ENCODE peak calls at places on chromosomes 16 and 17, in eight cellular contexts. D, B, J, V, K, F, I and O are unnamed samples.

GRCh38 chr16:64206877-64207276 is 915.0 kb downstream of the CDH11 start:
- DNase-seq in D (no peak), B (no peak), J (no peak), V (no peak), K (no peak), F (no peak), I (no peak), O (no peak)

GRCh38 chr17:20066253-20066652 is 57.1 kb downstream of the SPECC1 start:
- DNase-seq in D (peak), B (peak), J (no peak), V (peak), K (peak), F (peak), I (peak), O (no peak)

GRCh38 chr16:89567656-89568594 is 7.4 kb downstream of the RPL13 start:
- DNase-seq in D (no peak), B (no peak), J (no peak), V (no peak), K (no peak), F (no peak), I (no peak), O (no peak)

GRCh38 chr16:52584921-52585320 is 38.0 kb upstream of the TOX3 start:
- DNase-seq in D (no peak), B (no peak), J (no peak), V (no peak), K (no peak), F (no peak), I (no peak), O (no peak)

GRCh38 chr17:35147313-35147982 is at the start of gene UNC45B:
- DNase-seq in D (no peak), B (no peak), J (no peak), V (no peak), K (peak), F (no peak), I (no peak), O (no peak)

GRCh38 chr17:59366773-59367656 is 35.6 kb downstream of the YPEL2 start:
- DNase-seq in D (no peak), B (peak), J (no peak), V (no peak), K (no peak), F (peak), I (peak), O (peak)

GRCh38 chr16:46715769-46716305 is 26.4 kb downstream of the ORC6 start:
- DNase-seq in D (no peak), B (no peak), J (no peak), V (no peak), K (peak), F (no peak), I (no peak), O (no peak)

GRCh38 chr17:82204831-82205719 is 7.6 kb downstream of the CCDC57 start:
- DNase-seq in D (peak), B (peak), J (no peak), V (no peak), K (no peak), F (peak), I (peak), O (peak)

GRCh38 chr16:67945392-67945933 is 1.5 kb upstream of the LCAT start:
- DNase-seq in D (no peak), B (no peak), J (no peak), V (no peak), K (no peak), F (no peak), I (no peak), O (no peak)

GRCh38 chr17:17994770-17995169 is 22.1 kb downstream of the DRC3 start:
- DNase-seq in D (no peak), B (no peak), J (no peak), V (no peak), K (no peak), F (no peak), I (no peak), O (no peak)

GRCh38 chr17:50467114-50467854 is 1.4 kb downstream of the CHAD start:
- DNase-seq in D (no peak), B (no peak), J (no peak), V (no peak), K (no peak), F (no peak), I (peak), O (no peak)

GRCh38 chr17:50055055-50055425 is 870 bp upstream of the ITGA3 start:
- DNase-seq in D (peak), B (no peak), J (peak), V (no peak), K (peak), F (peak), I (peak), O (peak)

GRCh38 chr17:3039748-3040147 is 23.7 kb downstream of the OR1D5 start:
- DNase-seq in D (no peak), B (no peak), J (no peak), V (no peak), K (no peak), F (no peak), I (no peak), O (no peak)

GRCh38 chr17:7056386-7056785 is 12.5 kb upstream of the SLC16A11 start:
- DNase-seq in D (no peak), B (no peak), J (no peak), V (no peak), K (no peak), F (no peak), I (no peak), O (no peak)

GRCh38 chr16:86824751-86825310 is 246.5 kb downstream of the FOXL1 start:
- DNase-seq in D (no peak), B (peak), J (no peak), V (no peak), K (no peak), F (no peak), I (no peak), O (no peak)

GRCh38 chr17:12664894-12665262 is 812 bp upstream of the MYOCD start:
- DNase-seq in D (no peak), B (no peak), J (no peak), V (no peak), K (no peak), F (no peak), I (no peak), O (no peak)

GRCh38 chr17:12664252-12664651 is 1.4 kb upstream of the MYOCD start:
- DNase-seq in D (no peak), B (no peak), J (no peak), V (no peak), K (no peak), F (no peak), I (no peak), O (no peak)

GRCh38 chr17:12659500-12659899 is 6.2 kb upstream of the MYOCD start:
- DNase-seq in D (peak), B (peak), J (no peak), V (no peak), K (no peak), F (no peak), I (no peak), O (no peak)
- H3K4me3 ChIP-seq in D (no peak), B (no peak), J (no peak), V (no peak), K (no peak), F (no peak), I (no peak), O (no peak)

GRCh38 chr17:48618366-48618896 is 3.3 kb upstream of the HOXB8 start:
- DNase-seq in D (peak), B (peak), J (peak), V (peak), K (peak), F (peak), I (peak), O (peak)
- TF ChIP-seq CTCF in D (peak), B (peak), J (peak), V (peak), K (peak), F (peak), I (peak), O (peak)

GRCh38 chr17:40067710-40068109 is 4.9 kb downstream of the THRA start:
- DNase-seq in D (no peak), B (no peak), J (no peak), V (no peak), K (no peak), F (no peak), I (no peak), O (no peak)

GRCh38 chr17:40068917-40069750 is 6.4 kb downstream of the THRA start:
- DNase-seq in D (peak), B (peak), J (no peak), V (peak), K (peak), F (peak), I (peak), O (peak)

GRCh38 chr17:40068584-40068916 is 5.8 kb downstream of the THRA start:
- DNase-seq in D (no peak), B (no peak), J (no peak), V (no peak), K (no peak), F (no peak), I (no peak), O (no peak)

GRCh38 chr17:40069751-40070643 is 7.2 kb downstream of the THRA start:
- DNase-seq in D (peak), B (peak), J (no peak), V (no peak), K (peak), F (peak), I (peak), O (no peak)

DNA sequence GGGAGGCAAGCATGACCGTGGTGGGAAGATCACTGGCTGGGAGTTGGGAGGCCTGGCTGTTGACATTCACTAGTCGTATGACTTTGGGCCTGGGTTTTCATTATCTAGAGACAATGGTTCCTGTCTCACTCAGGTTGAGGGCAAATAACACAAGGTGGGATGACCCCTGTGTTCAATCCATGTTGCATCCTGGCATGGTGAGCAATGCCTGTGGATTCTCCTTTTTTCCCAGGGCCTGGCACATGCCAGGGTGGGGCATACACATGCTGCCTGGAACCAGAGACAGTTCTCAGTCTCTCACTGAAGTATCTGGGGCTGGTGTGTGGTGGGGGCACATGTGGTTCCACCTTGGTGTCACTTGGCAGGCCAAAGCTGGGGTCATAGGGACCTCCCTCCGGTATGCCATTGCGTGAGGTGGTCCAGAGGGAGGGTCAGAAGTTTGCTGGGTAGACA is 5.4 kb downstream of the THRA start:
- DNase-seq in D (no peak), B (no peak), J (no peak), V (no peak), K (no peak), F (peak), I (no peak), O (no peak)
- H3K4me3 ChIP-seq in D (peak), B (no peak), J (no peak), V (peak), K (peak), F (peak), I (no peak), O (no peak)

GRCh38 chr16:14672403-14672971 is 21.6 kb downstream of the PLA2G10 start:
- DNase-seq in D (peak), B (no peak), J (no peak), V (no peak), K (no peak), F (no peak), I (no peak), O (peak)

GRCh38 chr16:14668556-14669223 is 25.4 kb downstream of the PLA2G10 start:
- DNase-seq in D (no peak), B (no peak), J (no peak), V (no peak), K (no peak), F (no peak), I (no peak), O (no peak)

GRCh38 chr16:14667347-14668266 is 26.5 kb downstream of the PLA2G10 start:
- DNase-seq in D (no peak), B (no peak), J (no peak), V (no peak), K (no peak), F (no peak), I (no peak), O (no peak)

GRCh38 chr16:14669776-14670175 is 24.3 kb downstream of the PLA2G10 start:
- DNase-seq in D (peak), B (no peak), J (no peak), V (no peak), K (no peak), F (peak), I (peak), O (no peak)
- TF ChIP-seq CTCF in D (no peak), B (peak), J (no peak), V (no peak), K (no peak), F (no peak), I (no peak), O (no peak)